ENCODE peak calls at places on chromosomes 1 and 21, in four cellular contexts. V is mesendoderm, P is H9, K is H1. N is an unnamed sample.

GRCh38 chr21:44425307-44425894 is 29.9 kb upstream of the LRRC3 start:
- DNase-seq in V (no peak), P (peak), K (no peak), N (no peak)

GRCh38 chr1:87560961-87561360 is 232.3 kb downstream of the LMO4 start:
- DNase-seq in V (no peak), P (no peak), K (no peak), N (peak)

GRCh38 chr1:200372095-200372884 is 37.5 kb downstream of the ZNF281 start:
- DNase-seq in V (peak), P (no peak), K (peak), N (peak)

GRCh38 chr1:32199717-32200072 is 700 bp upstream of the CCDC28B start:
- DNase-seq in V (peak), P (peak), K (no peak), N (peak)

GRCh38 chr21:45544449-45545235 is 2.4 kb upstream of the SLC19A1 start:
- DNase-seq in V (no peak), P (peak), K (no peak), N (no peak)

GRCh38 chr1:46242918-46243317 is 4.6 kb upstream of the RAD54L start:
- DNase-seq in V (no peak), P (no peak), K (no peak), N (no peak)

GRCh38 chr1:246383217-246383616 is 123.9 kb downstream of the SMYD3 start:
- DNase-seq in V (no peak), P (no peak), K (no peak), N (no peak)

GRCh38 chr1:244340396-244340795 is 111.3 kb downstream of the ADSS2 start:
- DNase-seq in V (no peak), P (peak), K (no peak), N (no peak)

GRCh38 chr1:117942293-117942692 is 12.8 kb downstream of the WDR3 start:
- DNase-seq in V (no peak), P (no peak), K (no peak), N (peak)

GRCh38 chr1:248862695-248863010 is 3.8 kb upstream of the ZNF692 start:
- DNase-seq in V (no peak), P (no peak), K (no peak), N (no peak)
- H3K9ac ChIP-seq in V (peak), P (peak), K (no peak), N (peak)

GRCh38 chr1:192675716-192676115 is 39.8 kb downstream of the RGS13 start:
- DNase-seq in V (no peak), P (no peak), K (no peak), N (no peak)
- H3K56ac ChIP-seq in V (no peak), P (no peak), K (no peak), N (no peak)

GRCh38 chr1:153168686-153169085 is 18.0 kb upstream of the SPRR2G start:
- DNase-seq in V (no peak), P (no peak), K (no peak), N (no peak)

GRCh38 chr1:153178922-153179321 is 24.3 kb upstream of the LELP1 start:
- DNase-seq in V (no peak), P (no peak), K (no peak), N (no peak)

GRCh38 chr1:153180556-153180955 is 22.7 kb upstream of the LELP1 start:
- DNase-seq in V (no peak), P (no peak), K (no peak), N (no peak)

GRCh38 chr1:153174624-153175023 is 23.9 kb upstream of the SPRR2G start:
- DNase-seq in V (no peak), P (no peak), K (no peak), N (no peak)
- H3K9ac ChIP-seq in V (no peak), P (no peak), K (no peak), N (no peak)

DNA sequence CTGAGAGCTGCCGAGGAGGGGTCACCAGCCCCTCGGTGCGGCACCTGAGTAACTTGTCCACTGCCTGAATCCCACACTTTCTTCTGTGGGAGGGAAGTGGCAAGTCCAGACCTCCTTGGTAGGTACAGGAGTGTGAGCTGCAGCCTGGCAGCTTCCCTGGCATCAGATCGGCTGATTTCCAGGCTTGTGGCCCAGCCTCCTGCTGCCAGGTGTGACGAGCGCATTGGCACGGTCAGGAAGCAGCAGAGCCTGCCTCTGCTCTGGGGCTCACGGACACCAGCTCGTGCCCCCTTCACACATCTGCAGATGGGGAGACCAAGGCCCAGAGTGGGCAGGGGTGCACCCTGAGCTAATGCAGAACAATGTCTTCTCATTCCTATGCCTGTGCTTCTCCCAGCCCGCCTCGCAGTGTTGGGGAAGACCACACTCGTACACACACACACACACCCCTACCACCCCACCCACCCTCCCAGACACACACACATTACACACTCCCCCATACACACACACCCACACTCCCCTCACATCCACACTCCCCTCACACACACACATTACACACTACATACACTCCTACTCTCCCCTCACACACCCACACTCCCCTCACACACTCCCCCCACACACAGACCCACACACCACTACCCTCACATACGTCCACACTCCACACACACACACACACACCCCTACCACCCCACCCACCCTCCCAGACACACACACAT is 33.1 kb upstream of the SELENON start:
- DNase-seq in V (no peak), P (no peak), K (no peak), N (no peak)
- H3K56ac ChIP-seq in V (no peak), P (no peak), K (no peak), N (no peak)

GRCh38 chr1:2198571-2198970 is 4.0 kb upstream of the FAAP20 start:
- DNase-seq in V (no peak), P (no peak), K (no peak), N (no peak)
- H3K9ac ChIP-seq in V (peak), P (no peak), K (no peak), N (no peak)

GRCh38 chr1:20670936-20671335 is 9.8 kb upstream of the DDOST start:
- DNase-seq in V (no peak), P (no peak), K (no peak), N (no peak)
- H3K56ac ChIP-seq in V (no peak), P (no peak), K (no peak), N (no peak)

DNA sequence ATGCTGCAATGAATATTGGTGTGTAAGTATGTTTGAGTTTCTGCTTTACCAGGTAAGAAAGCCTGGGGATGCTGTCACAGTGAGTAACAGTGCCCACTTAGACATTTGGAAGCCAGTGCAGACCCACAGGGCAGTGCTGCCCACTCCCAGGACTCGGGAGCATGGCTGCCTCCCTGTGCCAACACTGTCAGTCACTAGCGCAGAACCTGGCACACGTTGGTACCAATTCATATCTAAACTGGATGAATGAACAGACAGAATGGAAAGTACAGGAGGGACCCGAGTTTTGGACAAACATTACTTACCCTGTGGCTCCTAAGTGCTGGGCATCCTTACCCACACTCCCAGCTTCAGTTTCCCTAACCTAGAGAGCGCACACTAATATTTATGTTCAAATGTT is 1.6 kb upstream of the EVA1C start:
- DNase-seq in V (no peak), P (no peak), K (no peak), N (no peak)
- H3K9ac ChIP-seq in V (no peak), P (no peak), K (no peak), N (peak)

DNA sequence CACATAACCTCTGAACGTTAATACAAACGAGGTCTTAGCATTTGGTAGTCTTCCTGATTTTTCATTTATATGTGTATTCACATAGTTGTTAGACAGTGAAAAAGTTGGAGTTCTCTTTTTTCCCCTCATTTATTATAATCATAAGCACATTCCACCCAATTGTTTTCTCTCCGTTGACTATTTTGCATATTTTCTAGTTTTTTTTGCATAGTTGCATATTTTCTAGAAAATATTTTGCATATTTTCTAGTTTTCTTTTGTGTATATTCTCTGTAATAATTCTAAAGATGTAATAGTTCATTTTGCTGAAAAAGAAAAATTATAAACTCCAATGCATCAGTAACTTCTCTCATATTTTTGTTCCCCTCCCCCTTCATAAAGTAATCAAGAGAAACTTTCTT is 47.5 kb downstream of the FYB2 start:
- DNase-seq in V (no peak), P (no peak), K (no peak), N (no peak)
- H3K56ac ChIP-seq in V (no peak), P (no peak), K (no peak), N (no peak)

N was measured in IMR-90.